ENCODE peak calls at places on chromosome 20, in five cellular contexts. One of them, this sample, is unnamed. For H3K4me1, the result is how much of the 10 kb centered on the place peaks cover.

GRCh38 chr20:35446356-35447078 is 8.5 kb upstream of the GDF5 start:
- DNase-seq in hepatocyte: no peak
- DNase-seq in IMR-90: no peak
- DNase-seq in HepG2: no peak
- DNase-seq in H9: no peak
- DNase-seq in this sample: no peak

GRCh38 chr20:36604952-36605308 is 649 bp upstream of the RAB5IF start:
- DNase-seq in IMR-90: no peak
- DNase-seq in HepG2: no peak
- DNase-seq in hepatocyte: no peak
- DNase-seq in H9: no peak
- DNase-seq in this sample: peak

GRCh38 chr20:62744761-62745160 is 36.1 kb downstream of the NTSR1 start:
- DNase-seq in hepatocyte: no peak
- DNase-seq in H9: no peak
- DNase-seq in HepG2: no peak
- DNase-seq in IMR-90: no peak
- DNase-seq in this sample: no peak

GRCh38 chr20:36644032-36644712 is 1.8 kb downstream of the SLA2 start:
- DNase-seq in HepG2: no peak
- DNase-seq in hepatocyte: no peak
- DNase-seq in H9: no peak
- DNase-seq in IMR-90: no peak
- DNase-seq in this sample: no peak

GRCh38 chr20:52103469-52103910 is 88.1 kb downstream of the ZFP64 start:
- DNase-seq in IMR-90: peak
- DNase-seq in H9: peak
- DNase-seq in HepG2: no peak
- DNase-seq in hepatocyte: no peak
- DNase-seq in this sample: peak

GRCh38 chr20:61706562-61706961 is 359.1 kb downstream of the TAF4 start:
- DNase-seq in HepG2: no peak
- DNase-seq in hepatocyte: no peak
- DNase-seq in IMR-90: no peak
- DNase-seq in H9: no peak
- DNase-seq in this sample: no peak

GRCh38 chr20:9276964-9277363 is 208.1 kb downstream of the PLCB4 start:
- DNase-seq in H9: no peak
- DNase-seq in IMR-90: no peak
- DNase-seq in hepatocyte: no peak
- DNase-seq in HepG2: no peak
- DNase-seq in this sample: no peak

GRCh38 chr20:60254901-60255411 is 296.7 kb downstream of the CDH26 start:
- DNase-seq in IMR-90: peak
- DNase-seq in hepatocyte: no peak
- DNase-seq in H9: no peak
- DNase-seq in HepG2: no peak
- DNase-seq in this sample: peak

GRCh38 chr20:436476-436875 is 25.9 kb downstream of the TBC1D20 start:
- DNase-seq in hepatocyte: no peak
- DNase-seq in H9: no peak
- DNase-seq in HepG2: no peak
- DNase-seq in IMR-90: no peak
- DNase-seq in this sample: no peak

GRCh38 chr20:5870462-5871021 is 79.8 kb downstream of the TRMT6 start:
- DNase-seq in hepatocyte: no peak
- DNase-seq in IMR-90: no peak
- DNase-seq in H9: no peak
- DNase-seq in HepG2: no peak
- DNase-seq in this sample: peak

GRCh38 chr20:16308754-16309153 is 264.5 kb downstream of the KIF16B start:
- DNase-seq in H9: no peak
- DNase-seq in HepG2: no peak
- DNase-seq in hepatocyte: no peak
- DNase-seq in IMR-90: peak
- DNase-seq in this sample: no peak

DNA sequence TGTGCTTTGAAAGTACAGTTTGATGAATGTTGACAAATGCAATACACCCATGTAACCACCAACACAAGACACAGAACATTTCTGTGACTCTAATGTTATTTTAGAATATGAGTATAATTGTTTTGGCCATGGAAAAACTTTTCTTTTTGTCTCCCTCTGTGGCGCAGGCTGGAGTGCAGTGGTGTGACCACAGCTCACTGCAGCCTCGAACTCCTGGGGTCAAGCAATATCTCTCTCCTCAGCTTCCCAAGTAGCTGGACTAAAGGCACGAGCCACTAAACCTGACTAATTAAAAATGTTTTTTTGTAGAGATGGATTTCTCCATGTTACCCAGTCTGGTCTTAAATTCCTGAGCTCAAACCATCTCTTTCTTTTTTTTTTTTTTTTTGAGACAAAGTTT is 20.3 kb upstream of the BCAS4 start:
- DNase-seq in hepatocyte: no peak
- DNase-seq in H9: peak
- DNase-seq in IMR-90: no peak
- DNase-seq in HepG2: no peak
- DNase-seq in this sample: no peak
- H3K4me1 ChIP-seq in hepatocyte: under half
- H3K4me1 ChIP-seq in H9: under half
- H3K4me1 ChIP-seq in IMR-90: under half
- H3K4me1 ChIP-seq in HepG2: under half
- H3K4me1 ChIP-seq in this sample: under half

DNA sequence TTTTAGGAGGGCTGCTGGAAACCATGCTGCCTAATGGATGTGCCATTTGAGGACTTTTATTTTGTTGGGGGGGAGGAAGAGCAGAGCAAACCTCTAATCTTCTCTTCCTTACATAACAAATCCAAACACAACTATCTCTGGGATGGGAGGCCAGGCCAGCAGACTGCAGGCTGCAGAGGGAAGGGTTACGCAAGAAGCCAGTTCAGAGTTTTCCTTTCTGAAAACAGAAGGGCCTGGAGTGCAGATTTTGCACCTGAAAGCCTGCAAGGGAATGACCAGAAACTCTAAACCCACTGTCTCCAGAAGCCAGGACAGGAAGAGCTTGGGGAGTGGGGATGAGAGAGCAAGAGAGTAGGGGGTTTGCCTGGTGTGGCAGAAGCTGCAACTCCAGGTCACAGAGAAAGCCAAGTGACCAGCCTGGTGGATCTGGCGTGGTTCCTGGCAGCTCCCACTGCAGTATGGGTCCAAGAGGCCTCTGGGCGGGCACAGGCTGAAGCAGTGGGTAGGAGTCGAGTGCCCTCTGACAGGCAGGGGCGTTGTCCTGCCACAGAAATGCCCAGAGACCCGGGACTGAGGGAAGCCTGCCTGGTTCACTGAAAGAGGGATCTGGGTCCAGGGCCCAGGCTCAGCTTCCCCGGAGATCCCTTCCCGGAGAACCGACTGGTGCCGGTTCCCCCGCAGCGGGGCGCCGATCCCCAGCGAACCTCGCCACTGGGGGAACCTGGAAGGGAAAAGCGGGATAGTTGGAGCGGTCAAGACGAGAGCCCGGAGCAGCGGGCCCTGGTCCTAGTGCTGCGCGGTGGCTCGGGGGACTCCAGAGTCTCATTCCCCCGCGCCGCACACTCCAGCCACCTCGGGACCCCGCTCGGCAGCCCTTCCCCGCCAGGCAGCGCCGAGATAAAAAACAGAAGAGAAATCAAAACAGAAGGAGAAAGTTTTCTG is 6.7 kb downstream of the MAFB start:
- DNase-seq in IMR-90: no peak
- DNase-seq in hepatocyte: no peak
- DNase-seq in H9: no peak
- DNase-seq in HepG2: peak
- DNase-seq in this sample: peak
- H3K4me2 ChIP-seq in IMR-90: no peak
- H3K4me2 ChIP-seq in hepatocyte: peak
- H3K4me2 ChIP-seq in H9: peak
- H3K4me2 ChIP-seq in HepG2: peak
- H3K4me2 ChIP-seq in this sample: peak

DNA sequence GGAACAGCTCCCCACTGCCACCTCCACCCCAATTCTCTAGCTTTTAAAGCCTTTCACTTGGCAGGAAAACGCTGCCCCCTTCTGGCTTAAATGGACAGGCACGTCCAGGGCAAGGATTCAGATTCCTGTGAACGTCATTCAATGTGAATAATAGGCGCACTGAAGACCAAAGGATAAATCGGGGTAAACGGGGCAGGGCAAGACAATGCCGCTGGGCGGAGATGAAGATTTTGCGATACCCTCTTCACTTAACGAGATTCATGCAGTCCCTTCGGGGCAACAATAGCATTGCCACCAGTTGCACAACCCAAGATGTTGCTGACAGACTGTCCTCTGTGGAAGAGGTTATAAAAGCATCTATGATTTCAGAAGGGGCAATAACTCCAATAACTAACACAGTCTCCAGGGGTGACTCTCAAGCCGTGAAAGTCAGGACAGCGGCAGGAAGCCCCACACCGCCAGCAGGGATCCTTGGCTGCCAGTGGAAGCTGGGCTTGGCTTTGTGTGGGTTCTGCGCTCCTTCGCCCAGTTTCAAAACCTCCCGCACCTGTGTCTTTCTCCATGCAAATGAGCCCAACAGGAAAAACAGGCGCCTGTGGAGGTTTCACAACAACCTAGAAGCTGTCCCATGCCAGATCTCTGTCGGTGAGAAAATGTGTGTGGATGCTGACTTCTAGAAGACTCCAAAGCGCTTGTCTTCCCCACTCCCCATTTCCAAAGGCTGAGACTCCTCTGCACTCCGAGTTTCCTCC is 291.8 kb downstream of the BMP7 start:
- DNase-seq in hepatocyte: peak
- DNase-seq in IMR-90: peak
- DNase-seq in HepG2: peak
- DNase-seq in H9: peak
- DNase-seq in this sample: peak
- H3K4me1 ChIP-seq in hepatocyte: under half
- H3K4me1 ChIP-seq in IMR-90: under half
- H3K4me1 ChIP-seq in HepG2: under half
- H3K4me1 ChIP-seq in H9: under half
- H3K4me1 ChIP-seq in this sample: under half

DNA sequence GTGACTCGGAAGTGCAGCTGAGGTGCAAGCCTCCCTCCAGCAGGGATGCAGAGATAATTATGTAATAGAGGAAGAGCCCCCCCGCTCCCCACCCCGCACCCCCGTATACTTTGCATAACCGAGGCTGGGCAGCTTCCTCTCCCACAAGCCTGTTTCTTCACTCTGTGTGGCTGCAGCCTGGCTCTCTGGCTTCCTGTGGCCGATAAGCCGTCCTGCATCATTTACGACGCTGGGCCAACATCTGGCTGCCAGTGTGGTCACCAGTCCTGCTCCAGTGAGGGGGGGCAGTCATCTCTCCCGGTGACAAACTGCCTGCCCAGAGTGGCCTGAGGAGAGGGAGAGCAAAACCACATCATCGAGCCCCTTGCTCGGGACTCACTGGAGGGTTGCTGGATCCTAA is 59.2 kb downstream of the RBM38 start:
- DNase-seq in IMR-90: peak
- DNase-seq in HepG2: no peak
- DNase-seq in hepatocyte: no peak
- DNase-seq in H9: no peak
- DNase-seq in this sample: no peak
- H3K4me2 ChIP-seq in IMR-90: no peak
- H3K4me2 ChIP-seq in HepG2: no peak
- H3K4me2 ChIP-seq in hepatocyte: no peak
- H3K4me2 ChIP-seq in H9: no peak
- H3K4me2 ChIP-seq in this sample: no peak

DNA sequence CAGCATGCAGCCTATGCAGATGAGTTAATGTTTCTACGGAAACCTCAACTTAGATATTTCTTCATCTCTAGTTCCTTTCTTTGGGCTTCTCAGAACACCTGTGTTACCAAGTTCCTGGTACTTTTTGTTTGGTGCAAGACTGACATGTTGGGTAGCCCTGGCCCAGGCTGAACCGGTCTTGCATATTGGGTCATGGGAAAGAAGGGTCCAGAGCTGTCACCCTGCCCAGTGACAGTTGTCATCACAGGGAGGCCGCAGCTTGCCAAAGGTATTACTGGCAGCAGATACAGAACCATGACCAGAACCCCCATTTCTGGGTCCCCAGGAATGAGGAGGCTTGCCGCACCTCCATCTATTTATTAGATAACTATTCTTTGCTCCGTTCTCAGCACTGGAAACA is 40.2 kb downstream of the PDYN start:
- DNase-seq in H9: no peak
- DNase-seq in hepatocyte: no peak
- DNase-seq in IMR-90: no peak
- DNase-seq in HepG2: no peak
- DNase-seq in this sample: no peak
- H3K4me1 ChIP-seq in H9: under half
- H3K4me1 ChIP-seq in hepatocyte: under half
- H3K4me1 ChIP-seq in IMR-90: under half
- H3K4me1 ChIP-seq in HepG2: under half
- H3K4me1 ChIP-seq in this sample: under half

GRCh38 chr20:21235713-21236445 is 67.3 kb upstream of the XRN2 start:
- DNase-seq in H9: peak
- DNase-seq in IMR-90: peak
- DNase-seq in HepG2: peak
- DNase-seq in hepatocyte: peak
- DNase-seq in this sample: peak
- H3K4me2 ChIP-seq in H9: peak
- H3K4me2 ChIP-seq in IMR-90: no peak
- H3K4me2 ChIP-seq in HepG2: no peak
- H3K4me2 ChIP-seq in hepatocyte: no peak
- H3K4me2 ChIP-seq in this sample: peak

This sample was measured in neural progenitor cell.